ENCODE peak calls at places on chromosomes 7 and 10, in six cellular contexts. Z is left ventricle myocardium inferior, Y is PC-3, M is right atrium auricular region, Q is A549, L is heart left ventricle. F is an unnamed sample.

GRCh38 chr10:21700474-21700873 is 166.4 kb downstream of the MLLT10 start:
- DNase-seq in Z (no peak), Y (no peak), M (no peak), Q (no peak), L (no peak), F (no peak)

GRCh38 chr7:55073051-55073511 is 54.3 kb downstream of the EGFR start:
- DNase-seq in Z (no peak), Y (peak), M (no peak), Q (no peak), L (no peak), F (no peak)

GRCh38 chr10:88810196-88810961 is 7.8 kb downstream of the LIPM start:
- DNase-seq in Z (no peak), Y (peak), M (no peak), Q (peak), L (no peak), F (no peak)

GRCh38 chr10:112059220-112059619 is 124.3 kb downstream of the GPAM start:
- DNase-seq in Z (no peak), Y (no peak), M (no peak), Q (no peak), L (no peak), F (no peak)

GRCh38 chr7:27616914-27617548 is 45.7 kb downstream of the HIBADH start:
- DNase-seq in Z (no peak), Y (no peak), M (no peak), Q (no peak), L (no peak), F (no peak)

GRCh38 chr10:30510184-30510931 is 76.4 kb downstream of the MAP3K8 start:
- DNase-seq in Z (no peak), Y (peak), M (no peak), Q (peak), L (no peak), F (no peak)

GRCh38 chr10:112280205-112280921 is 2.8 kb upstream of the TECTB start:
- DNase-seq in Z (no peak), Y (peak), M (no peak), Q (no peak), L (no peak), F (no peak)

GRCh38 chr7:117062300-117062699 is 109.0 kb downstream of the ST7 start:
- DNase-seq in Z (no peak), Y (peak), M (no peak), Q (no peak), L (no peak), F (no peak)

GRCh38 chr7:140677496-140677895 is 4.8 kb downstream of the ADCK2 start:
- DNase-seq in Z (no peak), Y (no peak), M (no peak), Q (no peak), L (no peak), F (no peak)

GRCh38 chr10:50224330-50224952 is 26.9 kb downstream of the ASAH2 start:
- DNase-seq in Z (no peak), Y (peak), M (no peak), Q (peak), L (peak), F (peak)

GRCh38 chr7:493661-494251 is 25.9 kb downstream of the PDGFA start:
- DNase-seq in Z (peak), Y (no peak), M (no peak), Q (no peak), L (peak), F (no peak)

GRCh38 chr7:111678281-111678680 is 116.0 kb upstream of the IMMP2L start:
- DNase-seq in Z (no peak), Y (peak), M (no peak), Q (no peak), L (no peak), F (no peak)

GRCh38 chr10:107727762-107728317 is 563.3 kb upstream of the SORCS1 start:
- DNase-seq in Z (no peak), Y (peak), M (no peak), Q (no peak), L (no peak), F (no peak)

GRCh38 chr7:70557281-70557680 is 574.7 kb upstream of the GALNT17 start:
- DNase-seq in Z (no peak), Y (no peak), M (no peak), Q (no peak), L (no peak), F (no peak)

GRCh38 chr10:12777840-12778585 is 223.5 kb downstream of the CCDC3 start:
- DNase-seq in Z (peak), Y (no peak), M (no peak), Q (no peak), L (no peak), F (no peak)

GRCh38 chr10:22606164-22606614 is 108.2 kb downstream of the PIP4K2A start:
- DNase-seq in Z (no peak), Y (peak), M (no peak), Q (no peak), L (peak), F (peak)

GRCh38 chr10:21528452-21529235 is 3.2 kb upstream of the SKIDA1 start:
- DNase-seq in Z (no peak), Y (no peak), M (no peak), Q (no peak), L (no peak), F (no peak)

DNA sequence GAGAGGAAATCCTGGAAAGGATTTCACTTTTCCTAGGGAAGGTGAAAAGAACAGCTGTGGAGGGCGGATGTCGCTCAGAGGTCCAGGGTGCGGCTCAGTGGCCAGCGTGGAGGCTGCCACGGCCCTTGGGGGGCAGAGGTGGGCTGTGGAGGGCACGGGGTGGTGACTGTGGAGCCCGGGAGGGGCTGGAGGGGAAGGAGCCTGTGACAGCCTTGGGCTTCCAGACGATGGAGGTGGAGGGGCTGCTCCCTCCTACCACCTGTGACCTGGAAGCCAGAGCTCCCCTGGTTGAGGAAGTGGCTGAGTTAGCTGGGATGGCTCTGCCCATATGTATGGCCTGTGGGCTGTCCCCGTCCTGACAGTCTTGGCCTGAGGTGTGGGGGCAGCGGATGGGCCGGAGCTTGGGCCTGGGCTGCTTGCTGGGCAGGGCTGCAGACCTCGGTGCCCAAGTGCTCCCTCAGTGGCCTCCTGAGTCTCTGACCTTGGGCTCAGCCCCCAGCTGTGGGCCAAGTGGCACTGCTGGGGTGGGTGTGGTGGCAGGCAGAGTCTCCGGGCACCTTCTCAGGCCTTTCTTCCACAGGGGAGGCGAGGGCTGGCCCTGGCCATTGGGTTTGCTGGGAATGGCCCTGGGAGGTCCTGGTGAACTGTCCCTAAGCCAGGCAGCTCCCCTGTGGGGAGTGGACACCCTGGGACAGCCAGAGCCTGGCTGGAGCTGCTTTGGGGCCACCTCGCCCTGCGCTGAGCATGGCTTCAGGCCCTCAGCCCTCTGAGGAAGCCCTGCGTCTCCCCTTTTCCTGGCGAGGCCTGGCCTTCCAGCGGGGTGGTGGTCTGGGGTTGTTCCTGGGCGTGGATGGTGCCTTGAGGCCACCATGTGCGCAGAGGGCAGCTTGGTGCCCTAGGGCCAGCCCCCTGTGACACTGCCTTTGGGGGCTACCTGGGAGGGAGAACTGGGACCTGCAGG is 3.9 kb downstream of the BRI3 start:
- DNase-seq in Z (no peak), Y (no peak), M (no peak), Q (no peak), L (no peak), F (no peak)
- H3K27ac ChIP-seq in Z (peak), Y (peak), M (peak), Q (peak), L (peak), F (no peak)

GRCh38 chr10:71834343-71834674 is 16.7 kb downstream of the PSAP start:
- DNase-seq in Z (no peak), Y (no peak), M (no peak), Q (no peak), L (no peak), F (no peak)

GRCh38 chr10:71836594-71836970 is 14.5 kb downstream of the PSAP start:
- DNase-seq in Z (no peak), Y (no peak), M (no peak), Q (no peak), L (no peak), F (no peak)

GRCh38 chr10:71835671-71836593 is 15.1 kb downstream of the PSAP start:
- DNase-seq in Z (peak), Y (no peak), M (peak), Q (no peak), L (peak), F (no peak)

GRCh38 chr10:71838264-71839211 is 12.5 kb downstream of the PSAP start:
- DNase-seq in Z (no peak), Y (peak), M (no peak), Q (no peak), L (no peak), F (no peak)

GRCh38 chr10:71837085-71837827 is 13.8 kb downstream of the PSAP start:
- DNase-seq in Z (no peak), Y (no peak), M (no peak), Q (peak), L (no peak), F (no peak)
- H3K27ac ChIP-seq in Z (peak), Y (peak), M (peak), Q (peak), L (peak), F (no peak)

GRCh38 chr7:4749363-4749762 is 26.1 kb upstream of the AP5Z1 start:
- DNase-seq in Z (no peak), Y (no peak), M (no peak), Q (no peak), L (no peak), F (no peak)
- H3K27ac ChIP-seq in Z (peak), Y (no peak), M (peak), Q (no peak), L (no peak), F (no peak)

DNA sequence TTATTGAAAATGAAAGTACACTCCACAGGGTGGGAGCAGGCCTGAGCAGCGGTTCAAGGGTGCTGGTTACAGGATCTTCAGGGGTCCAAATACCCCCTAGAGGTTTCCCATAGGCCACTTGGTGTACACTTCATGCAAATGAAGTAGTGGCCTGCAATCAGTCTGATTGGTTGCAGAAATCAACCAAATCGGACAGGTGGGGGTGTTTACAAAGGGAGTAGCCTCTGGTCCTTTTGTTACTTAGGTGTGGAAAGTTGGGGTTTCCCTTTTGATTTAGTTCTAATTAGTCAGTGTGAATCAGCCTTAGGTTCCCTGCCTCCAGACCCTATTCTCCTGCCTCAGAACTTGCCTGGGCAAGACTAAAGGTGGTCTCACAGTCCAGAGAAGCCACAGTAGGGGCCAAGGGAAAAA is 49.6 kb downstream of the SYPL1 start:
- DNase-seq in Z (no peak), Y (peak), M (no peak), Q (no peak), L (no peak), F (no peak)
- H3K27ac ChIP-seq in Z (no peak), Y (peak), M (no peak), Q (no peak), L (no peak), F (no peak)

GRCh38 chr10:124865676-124866075 is 64.1 kb downstream of the ABRAXAS2 start:
- DNase-seq in Z (no peak), Y (no peak), M (no peak), Q (no peak), L (no peak), F (no peak)
- H3K27ac ChIP-seq in Z (no peak), Y (no peak), M (no peak), Q (no peak), L (no peak), F (no peak)

DNA sequence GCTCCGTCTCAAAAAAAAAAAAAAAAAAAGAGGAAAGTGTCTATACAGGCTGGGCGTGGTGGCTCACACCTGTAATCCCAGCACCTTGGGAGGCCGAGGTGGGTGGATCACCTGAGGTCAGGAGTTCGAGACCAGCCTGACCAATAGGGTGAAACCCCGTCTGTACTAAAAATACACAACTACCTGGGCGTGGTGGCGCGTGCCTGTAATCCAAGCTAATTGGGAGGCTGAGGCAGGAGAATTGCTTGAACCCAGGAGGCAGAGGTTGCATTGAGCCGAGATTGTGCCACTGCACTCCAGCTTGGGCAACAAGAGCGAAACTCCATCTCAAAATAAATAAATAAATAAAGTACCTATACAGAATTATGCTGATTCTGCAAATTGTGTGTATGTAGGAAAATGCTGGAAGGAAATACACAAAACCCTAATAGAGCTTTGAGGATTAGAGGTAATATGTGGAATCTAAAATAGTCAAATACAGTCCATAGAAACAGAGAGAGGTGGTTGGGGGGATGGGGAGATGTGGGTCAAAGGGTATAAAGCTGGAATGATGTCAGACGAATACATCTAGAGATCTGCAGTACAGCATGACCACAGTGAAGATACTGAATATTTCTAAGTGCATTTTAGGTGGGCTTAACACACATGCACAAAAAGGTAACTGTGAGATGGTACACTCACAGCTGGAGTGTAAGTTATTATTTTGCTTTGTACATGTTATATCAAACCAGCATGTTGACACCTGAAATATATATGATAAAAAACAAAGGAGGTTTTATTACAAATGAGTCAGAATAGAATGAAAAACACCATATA is 174.5 kb upstream of the KLF14 start:
- DNase-seq in Z (no peak), Y (peak), M (no peak), Q (no peak), L (no peak), F (peak)
- H3K27ac ChIP-seq in Z (no peak), Y (peak), M (no peak), Q (peak), L (no peak), F (peak)

GRCh38 chr7:8229927-8230326 is 32.0 kb downstream of the ICA1 start:
- DNase-seq in Z (no peak), Y (no peak), M (no peak), Q (no peak), L (no peak), F (no peak)

GRCh38 chr7:8228766-8229674 is 32.9 kb downstream of the ICA1 start:
- DNase-seq in Z (no peak), Y (no peak), M (no peak), Q (no peak), L (no peak), F (no peak)

GRCh38 chr7:8228068-8228467 is 33.9 kb downstream of the ICA1 start:
- DNase-seq in Z (no peak), Y (no peak), M (no peak), Q (no peak), L (no peak), F (no peak)

GRCh38 chr7:8236781-8237407 is 25.1 kb downstream of the ICA1 start:
- DNase-seq in Z (no peak), Y (no peak), M (no peak), Q (no peak), L (no peak), F (no peak)

GRCh38 chr7:8232999-8233847 is 28.7 kb downstream of the ICA1 start:
- DNase-seq in Z (no peak), Y (no peak), M (no peak), Q (no peak), L (peak), F (no peak)
- H3K27ac ChIP-seq in Z (peak), Y (no peak), M (peak), Q (no peak), L (no peak), F (no peak)

DNA sequence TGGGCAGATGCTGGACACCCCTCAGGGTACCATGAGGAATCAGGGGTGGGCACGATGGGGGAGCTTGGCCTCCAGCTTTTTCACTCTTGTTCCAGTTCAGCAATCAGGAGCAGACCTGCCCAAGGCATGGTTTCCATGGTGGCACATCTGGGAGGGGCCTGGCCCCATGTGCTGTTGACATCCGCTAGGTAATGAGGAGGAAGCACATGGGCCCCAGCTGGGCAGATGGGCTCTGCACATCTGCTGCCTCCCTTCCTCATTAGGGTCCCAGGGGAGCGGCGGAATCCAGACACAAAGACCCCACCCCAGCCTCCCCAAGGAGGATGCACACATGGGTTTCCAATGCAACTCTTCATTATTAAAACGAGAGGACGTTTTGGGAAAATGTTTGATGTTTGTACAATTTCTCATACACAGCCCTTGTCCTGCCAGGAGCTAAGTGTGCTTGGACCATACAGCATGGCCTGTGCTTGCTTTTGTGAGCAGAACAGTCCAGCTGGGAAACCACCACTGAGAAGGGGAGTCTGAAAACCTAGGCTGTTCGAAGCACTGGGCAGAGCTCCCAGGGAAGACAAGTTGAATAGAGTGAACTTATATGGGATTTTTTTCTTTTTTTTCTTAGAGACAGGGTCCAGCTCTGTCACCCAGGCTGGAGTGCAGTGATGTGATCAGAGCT is 23.7 kb downstream of the FAM107B start:
- DNase-seq in Z (peak), Y (no peak), M (no peak), Q (no peak), L (peak), F (no peak)
- H3K27ac ChIP-seq in Z (peak), Y (no peak), M (peak), Q (no peak), L (peak), F (no peak)

GRCh38 chr10:105611244-105611798 is 970.2 kb downstream of the SORCS3 start:
- DNase-seq in Z (no peak), Y (no peak), M (no peak), Q (no peak), L (no peak), F (no peak)

GRCh38 chr10:105615986-105616385 is 974.9 kb downstream of the SORCS3 start:
- DNase-seq in Z (no peak), Y (no peak), M (no peak), Q (no peak), L (no peak), F (no peak)
- H3K27ac ChIP-seq in Z (no peak), Y (no peak), M (no peak), Q (no peak), L (no peak), F (no peak)

GRCh38 chr7:2861509-2861908 is 17.4 kb upstream of the GNA12 start:
- DNase-seq in Z (no peak), Y (no peak), M (no peak), Q (no peak), L (no peak), F (no peak)
- H3K27ac ChIP-seq in Z (no peak), Y (no peak), M (no peak), Q (no peak), L (no peak), F (no peak)

F was measured in CD4-positive, CD25-positive, alpha-beta regulatory T cell.